ENCODE peak calls at places on chromosomes 4 and X, in six cellular contexts. X, F, J, C, I and Z are unnamed samples.

GRCh38 chr4:5370286-5370685 is 319.0 kb downstream of the STK32B start:
- DNase-seq in J (peak), F (no peak), X (peak), I (no peak), C (no peak), Z (no peak)

GRCh38 chr4:173281001-173281400 is 53.2 kb downstream of the HMGB2 start:
- DNase-seq in F (no peak), J (no peak), X (no peak), I (no peak), C (no peak), Z (peak)

GRCh38 chr4:20624783-20625364 is 75.4 kb upstream of the PACRGL start:
- DNase-seq in J (no peak), I (no peak), F (no peak), X (peak), C (no peak), Z (no peak)

GRCh38 chr4:89572224-89572858 is 264.6 kb downstream of the SNCA start:
- DNase-seq in C (no peak), X (no peak), J (peak), I (no peak), F (no peak), Z (no peak)

GRCh38 chr4:56496241-56496640 is 9.3 kb upstream of the ARL9 start:
- DNase-seq in C (no peak), F (no peak), J (no peak), I (no peak), X (no peak), Z (no peak)

GRCh38 chrX:75038925-75039324 is 113.7 kb upstream of the NEXMIF start:
- DNase-seq in J (peak), C (no peak), X (peak), I (no peak), F (no peak), Z (peak)

GRCh38 chr4:139210486-139210885 is 33.5 kb upstream of the ELF2 start:
- DNase-seq in X (no peak), I (no peak), C (no peak), J (no peak), F (no peak), Z (no peak)

GRCh38 chr4:185290656-185291055 is 81.3 kb downstream of the SNX25 start:
- DNase-seq in I (no peak), C (no peak), F (no peak), X (no peak), J (no peak), Z (no peak)

GRCh38 chrX:153477901-153478300 is 7.5 kb upstream of the HAUS7 start:
- DNase-seq in X (no peak), I (no peak), F (no peak), J (no peak), C (no peak), Z (no peak)

GRCh38 chrX:30530591-30530990 is 47.0 kb downstream of the TASL start:
- DNase-seq in C (no peak), X (peak), F (no peak), J (peak), I (no peak), Z (no peak)

GRCh38 chr4:1082215-1083182 is 30.9 kb downstream of the RNF212 start:
- DNase-seq in C (no peak), F (peak), I (no peak), J (peak), X (peak), Z (no peak)

GRCh38 chr4:119652978-119653377 is 24.4 kb upstream of the PDE5A start:
- DNase-seq in C (no peak), I (no peak), F (no peak), J (no peak), X (peak), Z (no peak)

GRCh38 chr4:55172694-55173287 is 47.4 kb upstream of the KDR start:
- DNase-seq in C (no peak), X (no peak), F (no peak), J (peak), I (no peak), Z (peak)

GRCh38 chrX:130171446-130172126 is at the start of gene RAB33A:
- DNase-seq in C (no peak), I (no peak), X (no peak), J (peak), F (peak), Z (no peak)

GRCh38 chr4:125187621-125188176 is 127.1 kb upstream of the FAT4 start:
- DNase-seq in I (no peak), F (no peak), J (peak), X (peak), C (no peak), Z (no peak)

GRCh38 chr4:188374870-188375269 is 235.6 kb downstream of the TRIML1 start:
- DNase-seq in I (no peak), X (no peak), C (no peak), J (no peak), F (no peak), Z (no peak)

GRCh38 chrX:30538271-30538670 is 39.3 kb downstream of the TASL start:
- DNase-seq in J (no peak), I (no peak), C (no peak), F (no peak), X (no peak), Z (no peak)

GRCh38 chr4:151990201-151990600 is 229.4 kb upstream of the GATB start:
- DNase-seq in X (peak), C (no peak), F (no peak), I (no peak), J (no peak), Z (peak)

GRCh38 chr4:30380404-30380998 is 339.7 kb upstream of the PCDH7 start:
- DNase-seq in J (peak), I (peak), F (peak), C (peak), X (peak), Z (peak)

DNA sequence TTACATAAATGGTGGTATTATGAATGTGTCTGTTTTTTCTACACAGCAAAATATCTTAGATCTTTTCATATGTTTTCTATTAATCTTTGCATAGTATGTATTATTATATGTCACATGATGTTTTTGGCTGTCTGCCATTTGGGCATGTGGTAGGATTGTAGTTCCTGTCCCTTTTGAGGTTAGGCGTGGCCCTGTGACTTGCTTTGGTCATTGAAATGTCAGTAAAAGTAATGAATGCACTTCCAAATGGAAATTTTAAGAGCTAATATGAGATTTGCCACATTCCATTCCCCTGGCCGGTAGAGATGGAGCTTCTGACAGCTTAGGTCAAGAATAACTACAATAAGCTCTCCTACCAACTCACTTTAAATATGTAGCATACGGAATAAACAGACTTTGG is 45.1 kb downstream of the JADE3 start:
- DNase-seq in I (no peak), J (no peak), X (no peak), C (no peak), F (no peak), Z (no peak)
- H3K4me2 ChIP-seq in I (no peak), J (no peak), X (no peak), C (no peak), F (no peak), Z (no peak)

GRCh38 chr4:8385106-8385505 is 55.4 kb downstream of the ACOX3 start:
- DNase-seq in X (no peak), F (no peak), J (no peak), I (no peak), C (no peak), Z (no peak)
- H3K18ac ChIP-seq in X (no peak), F (no peak), J (no peak), I (no peak), C (no peak), Z (no peak)

DNA sequence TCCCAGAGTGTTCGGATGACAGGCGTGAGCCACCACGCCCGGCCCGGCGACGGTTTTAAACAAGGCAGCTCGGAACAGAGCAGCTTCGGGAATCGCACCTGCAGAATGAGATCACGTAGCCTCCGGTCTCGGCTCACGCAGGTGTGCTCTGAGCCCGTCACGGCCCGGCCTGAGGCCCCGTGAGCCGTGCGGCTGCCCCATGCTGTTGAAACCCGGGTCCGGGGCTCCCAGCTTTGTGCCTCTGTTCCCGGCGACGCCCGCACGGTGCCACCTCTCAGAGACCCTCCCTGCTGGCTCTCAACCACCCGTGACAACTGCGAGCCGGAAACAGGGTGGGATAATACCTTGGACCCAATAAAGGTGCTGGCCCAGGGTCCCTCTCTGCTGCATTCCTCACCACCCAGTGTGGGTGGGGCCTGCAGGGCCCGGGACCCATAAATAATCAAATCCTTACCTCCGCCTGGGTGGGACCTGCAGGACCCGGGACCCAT is 13.4 kb upstream of the PLCXD1 start:
- DNase-seq in J (no peak), F (peak), C (no peak), X (no peak), I (no peak), Z (no peak)
- H3K9ac ChIP-seq in J (no peak), F (no peak), C (no peak), X (no peak), I (no peak), Z (no peak)

GRCh38 chr4:6968496-6968895 is 58.9 kb downstream of the TBC1D14 start:
- DNase-seq in C (no peak), I (no peak), J (no peak), F (no peak), X (no peak), Z (no peak)

GRCh38 chr4:6967846-6968340 is 58.3 kb downstream of the TBC1D14 start:
- DNase-seq in I (no peak), X (no peak), F (no peak), J (no peak), C (no peak), Z (no peak)

GRCh38 chr4:6972375-6972650 is 62.7 kb downstream of the TBC1D14 start:
- DNase-seq in F (no peak), X (no peak), C (no peak), J (no peak), I (no peak), Z (no peak)

GRCh38 chr4:6971536-6972374 is 62.1 kb downstream of the TBC1D14 start:
- DNase-seq in J (no peak), C (no peak), X (no peak), F (no peak), I (no peak), Z (no peak)

GRCh38 chr4:6969826-6970800 is 60.5 kb downstream of the TBC1D14 start:
- DNase-seq in X (no peak), I (no peak), J (no peak), C (no peak), F (no peak), Z (no peak)
- H3K4me2 ChIP-seq in X (no peak), I (no peak), J (no peak), C (no peak), F (no peak), Z (no peak)

DNA sequence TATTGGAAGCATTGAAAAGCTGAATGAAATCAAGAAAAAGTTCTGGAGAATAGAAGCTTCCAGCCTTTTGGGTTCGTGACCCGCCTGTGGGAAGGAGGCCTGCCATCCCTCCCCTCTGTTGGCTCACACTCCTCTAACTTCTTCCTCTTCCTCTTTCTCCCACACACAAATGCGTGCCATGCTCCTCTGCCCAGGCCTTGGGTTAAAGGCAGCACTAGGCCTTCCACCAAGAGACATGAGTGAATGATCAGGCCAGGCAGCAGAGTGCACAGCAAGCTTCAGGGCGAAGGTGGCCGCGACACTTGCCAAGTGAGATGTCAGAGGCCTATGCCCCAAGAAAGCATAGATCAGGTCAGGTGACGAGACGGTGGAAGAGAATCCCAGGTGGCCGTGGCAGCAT is 38.4 kb downstream of the FAM193A start:
- DNase-seq in I (no peak), X (no peak), C (no peak), F (no peak), J (no peak), Z (no peak)
- H3K18ac ChIP-seq in I (no peak), X (no peak), C (no peak), F (no peak), J (no peak), Z (no peak)

DNA sequence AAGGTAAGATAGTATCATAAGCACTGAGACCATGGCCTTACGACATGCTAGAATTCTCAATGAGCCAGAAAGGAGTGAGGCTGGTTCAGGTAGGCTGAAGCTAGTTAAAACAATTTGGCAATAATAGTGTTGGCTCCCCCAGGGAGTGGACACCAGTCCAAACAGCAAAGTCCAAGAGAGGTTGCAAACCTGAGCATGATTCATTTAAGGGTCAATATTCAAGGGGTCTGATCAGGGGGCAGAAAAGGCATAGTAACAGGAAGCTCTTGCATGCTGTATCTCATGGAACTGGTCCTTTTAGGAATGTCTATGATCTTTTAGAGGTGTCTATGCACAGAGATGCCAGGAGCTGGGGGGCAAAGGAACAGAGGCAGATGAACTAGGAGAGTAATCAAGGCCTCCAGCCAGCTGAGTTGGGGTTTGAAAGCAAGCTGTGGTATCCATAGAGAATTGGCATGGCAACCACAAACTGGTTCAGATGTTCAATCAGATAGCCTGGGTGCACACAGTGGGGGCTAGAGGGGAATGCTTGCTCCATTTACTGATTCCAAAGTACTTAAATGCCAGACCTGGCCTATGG is 5.1 kb downstream of the GJB1 start:
- DNase-seq in C (no peak), F (no peak), J (no peak), I (no peak), X (no peak), Z (no peak)
- H3K9ac ChIP-seq in C (no peak), F (no peak), J (no peak), I (no peak), X (no peak), Z (no peak)